ENCODE peak calls at places on chromosome 6, in six cellular contexts. One of them, this sample, is unnamed.
A peak's percentile ranks its signal among the peaks of the same experiment; 100 is the strongest.

GRCh38 chr6:2103644-2104523 is 141.5 kb downstream of the GMDS start:
- DNase-seq in adrenal gland: no peak
- DNase-seq in left lung: no peak
- DNase-seq in tibial artery: peak; percentile 39
- DNase-seq in retinal pigment epithelial cell: peak; percentile 17
- DNase-seq in GM23248: peak; percentile 63
- DNase-seq in this sample: no peak

GRCh38 chr6:31763617-31763940 is 1.1 kb downstream of the SAPCD1 start:
- DNase-seq in adrenal gland: no peak
- DNase-seq in left lung: no peak
- DNase-seq in tibial artery: no peak
- DNase-seq in retinal pigment epithelial cell: peak; percentile 53
- DNase-seq in GM23248: peak; percentile 69
- DNase-seq in this sample: no peak

GRCh38 chr6:6712979-6713514 is 124.5 kb downstream of the LY86 start:
- DNase-seq in adrenal gland: no peak
- DNase-seq in left lung: peak; percentile 62
- DNase-seq in tibial artery: no peak
- DNase-seq in retinal pigment epithelial cell: no peak
- DNase-seq in GM23248: peak; percentile 68
- DNase-seq in this sample: no peak

GRCh38 chr6:22113046-22113766 is 183.6 kb downstream of the PRL start:
- DNase-seq in adrenal gland: peak; percentile 81
- DNase-seq in left lung: peak; percentile 35
- DNase-seq in tibial artery: peak; percentile 65
- DNase-seq in retinal pigment epithelial cell: peak; percentile 95
- DNase-seq in GM23248: peak; percentile 99
- DNase-seq in this sample: no peak

GRCh38 chr6:41748542-41748941 is 1.3 kb upstream of the PGC start:
- DNase-seq in adrenal gland: no peak
- DNase-seq in left lung: peak; percentile 63
- DNase-seq in tibial artery: no peak
- DNase-seq in retinal pigment epithelial cell: no peak
- DNase-seq in GM23248: no peak
- DNase-seq in this sample: no peak

GRCh38 chr6:24743265-24743943 is 24.4 kb upstream of the C6orf62 start:
- DNase-seq in adrenal gland: peak; percentile 53
- DNase-seq in left lung: no peak
- DNase-seq in tibial artery: no peak
- DNase-seq in retinal pigment epithelial cell: peak; percentile 97
- DNase-seq in GM23248: peak; percentile 98
- DNase-seq in this sample: no peak

GRCh38 chr6:112694986-112695385 is 347.9 kb downstream of the RFPL4B start:
- DNase-seq in adrenal gland: no peak
- DNase-seq in left lung: no peak
- DNase-seq in tibial artery: no peak
- DNase-seq in retinal pigment epithelial cell: no peak
- DNase-seq in GM23248: no peak
- DNase-seq in this sample: no peak

GRCh38 chr6:80214436-80215022 is 108.1 kb downstream of the BCKDHB start:
- DNase-seq in adrenal gland: peak; percentile 33
- DNase-seq in left lung: no peak
- DNase-seq in tibial artery: no peak
- DNase-seq in retinal pigment epithelial cell: no peak
- DNase-seq in GM23248: peak; percentile 88
- DNase-seq in this sample: no peak

GRCh38 chr6:151549790-151550189 is 56.0 kb downstream of the CCDC170 start:
- DNase-seq in adrenal gland: no peak
- DNase-seq in left lung: no peak
- DNase-seq in tibial artery: no peak
- DNase-seq in retinal pigment epithelial cell: no peak
- DNase-seq in GM23248: no peak
- DNase-seq in this sample: no peak

GRCh38 chr6:151024597-151024996 is 159.1 kb downstream of the MTHFD1L start:
- DNase-seq in adrenal gland: no peak
- DNase-seq in left lung: no peak
- DNase-seq in tibial artery: peak; percentile 49
- DNase-seq in retinal pigment epithelial cell: no peak
- DNase-seq in GM23248: no peak
- DNase-seq in this sample: no peak

GRCh38 chr6:44679906-44680698 is 292.6 kb downstream of the CDC5L start:
- DNase-seq in adrenal gland: no peak
- DNase-seq in left lung: no peak
- DNase-seq in tibial artery: no peak
- DNase-seq in retinal pigment epithelial cell: no peak
- DNase-seq in GM23248: no peak
- DNase-seq in this sample: no peak

GRCh38 chr6:135173242-135173988 is 7.7 kb upstream of the MYB start:
- DNase-seq in adrenal gland: no peak
- DNase-seq in left lung: no peak
- DNase-seq in tibial artery: no peak
- DNase-seq in retinal pigment epithelial cell: no peak
- DNase-seq in GM23248: no peak
- DNase-seq in this sample: no peak

GRCh38 chr6:34018026-34018425 is 127.9 kb downstream of the GRM4 start:
- DNase-seq in adrenal gland: no peak
- DNase-seq in left lung: no peak
- DNase-seq in tibial artery: no peak
- DNase-seq in retinal pigment epithelial cell: no peak
- DNase-seq in GM23248: no peak
- DNase-seq in this sample: no peak

GRCh38 chr6:105851181-105851580 is 235.0 kb upstream of the PRDM1 start:
- DNase-seq in adrenal gland: no peak
- DNase-seq in left lung: no peak
- DNase-seq in tibial artery: no peak
- DNase-seq in retinal pigment epithelial cell: no peak
- DNase-seq in GM23248: peak; percentile 31
- DNase-seq in this sample: no peak

GRCh38 chr6:95431637-95432228 is 145.6 kb upstream of the MANEA start:
- DNase-seq in adrenal gland: peak; percentile 31
- DNase-seq in left lung: no peak
- DNase-seq in tibial artery: peak; percentile 28
- DNase-seq in retinal pigment epithelial cell: no peak
- DNase-seq in GM23248: peak; percentile 38
- DNase-seq in this sample: no peak

GRCh38 chr6:39755231-39755630 is 30.0 kb upstream of the KIF6 start:
- DNase-seq in adrenal gland: no peak
- DNase-seq in left lung: no peak
- DNase-seq in tibial artery: no peak
- DNase-seq in retinal pigment epithelial cell: no peak
- DNase-seq in GM23248: peak; percentile 19
- DNase-seq in this sample: no peak

GRCh38 chr6:40681622-40682021 is 94.5 kb upstream of the LRFN2 start:
- DNase-seq in adrenal gland: no peak
- DNase-seq in left lung: no peak
- DNase-seq in tibial artery: no peak
- DNase-seq in retinal pigment epithelial cell: no peak
- DNase-seq in GM23248: no peak
- DNase-seq in this sample: no peak

GRCh38 chr6:164507197-164507957 is 802.0 kb downstream of the C6orf118 start:
- DNase-seq in adrenal gland: no peak
- DNase-seq in left lung: no peak
- DNase-seq in tibial artery: no peak
- DNase-seq in retinal pigment epithelial cell: no peak
- DNase-seq in GM23248: no peak
- DNase-seq in this sample: no peak

GRCh38 chr6:132768051-132768517 is 10.4 kb upstream of the VNN2 start:
- DNase-seq in adrenal gland: peak; percentile 34
- DNase-seq in left lung: peak; percentile 45
- DNase-seq in tibial artery: peak; percentile 43
- DNase-seq in retinal pigment epithelial cell: peak; percentile 2
- DNase-seq in GM23248: peak; percentile 27
- DNase-seq in this sample: no peak

GRCh38 chr6:158272324-158272723 is 39.9 kb upstream of the TULP4 start:
- DNase-seq in adrenal gland: no peak
- DNase-seq in left lung: no peak
- DNase-seq in tibial artery: no peak
- DNase-seq in retinal pigment epithelial cell: no peak
- DNase-seq in GM23248: no peak
- DNase-seq in this sample: no peak

GRCh38 chr6:134577998-134578397 is 260.1 kb upstream of the SGK1 start:
- DNase-seq in adrenal gland: no peak
- DNase-seq in left lung: no peak
- DNase-seq in tibial artery: no peak
- DNase-seq in retinal pigment epithelial cell: no peak
- DNase-seq in GM23248: peak; percentile 55
- DNase-seq in this sample: no peak

GRCh38 chr6:25418463-25419052 is 139.4 kb downstream of the CARMIL1 start:
- DNase-seq in adrenal gland: no peak
- DNase-seq in left lung: no peak
- DNase-seq in tibial artery: no peak
- DNase-seq in retinal pigment epithelial cell: no peak
- DNase-seq in GM23248: no peak
- DNase-seq in this sample: no peak

GRCh38 chr6:130841128-130841728 is 14.0 kb downstream of the SMLR1 start:
- DNase-seq in adrenal gland: no peak
- DNase-seq in left lung: no peak
- DNase-seq in tibial artery: no peak
- DNase-seq in retinal pigment epithelial cell: no peak
- DNase-seq in GM23248: peak; percentile 33
- DNase-seq in this sample: no peak

GRCh38 chr6:15674690-15675386 is 12.0 kb upstream of the DTNBP1 start:
- DNase-seq in adrenal gland: no peak
- DNase-seq in left lung: no peak
- DNase-seq in tibial artery: no peak
- DNase-seq in retinal pigment epithelial cell: no peak
- DNase-seq in GM23248: no peak
- DNase-seq in this sample: no peak

GRCh38 chr6:11307226-11307625 is 74.8 kb upstream of the NEDD9 start:
- DNase-seq in adrenal gland: no peak
- DNase-seq in left lung: no peak
- DNase-seq in tibial artery: no peak
- DNase-seq in retinal pigment epithelial cell: no peak
- DNase-seq in GM23248: no peak
- DNase-seq in this sample: no peak

GRCh38 chr6:64006246-64006645 is 370.6 kb downstream of the PHF3 start:
- DNase-seq in adrenal gland: no peak
- DNase-seq in left lung: no peak
- DNase-seq in tibial artery: no peak
- DNase-seq in retinal pigment epithelial cell: no peak
- DNase-seq in GM23248: no peak
- DNase-seq in this sample: no peak

GRCh38 chr6:140824595-140824994 is 1308.1 kb upstream of the GJE1 start:
- DNase-seq in adrenal gland: no peak
- DNase-seq in left lung: no peak
- DNase-seq in tibial artery: no peak
- DNase-seq in retinal pigment epithelial cell: no peak
- DNase-seq in GM23248: no peak
- DNase-seq in this sample: no peak

GRCh38 chr6:7787137-7787575 is 61.3 kb downstream of the BMP6 start:
- DNase-seq in adrenal gland: peak; percentile 32
- DNase-seq in left lung: no peak
- DNase-seq in tibial artery: no peak
- DNase-seq in retinal pigment epithelial cell: peak; percentile 47
- DNase-seq in GM23248: peak; percentile 82
- DNase-seq in this sample: no peak

GRCh38 chr6:156109713-156110112 is 654.1 kb upstream of the NOX3 start:
- DNase-seq in adrenal gland: no peak
- DNase-seq in left lung: no peak
- DNase-seq in tibial artery: no peak
- DNase-seq in retinal pigment epithelial cell: no peak
- DNase-seq in GM23248: no peak
- DNase-seq in this sample: peak; percentile 75

GRCh38 chr6:34947561-34947960 is 58.5 kb downstream of the ANKS1A start:
- DNase-seq in adrenal gland: no peak
- DNase-seq in left lung: no peak
- DNase-seq in tibial artery: no peak
- DNase-seq in retinal pigment epithelial cell: no peak
- DNase-seq in GM23248: no peak
- DNase-seq in this sample: no peak

GRCh38 chr6:4472953-4473642 is 303.1 kb upstream of the CDYL start:
- DNase-seq in adrenal gland: no peak
- DNase-seq in left lung: no peak
- DNase-seq in tibial artery: no peak
- DNase-seq in retinal pigment epithelial cell: no peak
- DNase-seq in GM23248: no peak
- DNase-seq in this sample: no peak

GRCh38 chr6:17086469-17086868 is 15.4 kb upstream of the STMND1 start:
- DNase-seq in adrenal gland: peak; percentile 37
- DNase-seq in left lung: peak; percentile 34
- DNase-seq in tibial artery: peak; percentile 25
- DNase-seq in retinal pigment epithelial cell: no peak
- DNase-seq in GM23248: peak; percentile 81
- DNase-seq in this sample: no peak